ENCODE peak calls at places on chromosome 1, in six cellular contexts. U is left ventricle myocardium inferior; J is ascending aorta; I is iPS DF 6.9; S is CD8-positive, alpha-beta T cell; W is GM23248. N is an unnamed sample.

GRCh38 chr1:228284148-228284495 is 76.3 kb downstream of the OBSCN start:
- DNase-seq in U (no peak), J (peak; percentile 35), I (no peak), S (no peak), W (no peak), N (no peak)

GRCh38 chr1:61641578-61642336 is 83.2 kb downstream of the TM2D1 start:
- DNase-seq in U (peak; percentile 78), J (peak; percentile 92), I (peak; percentile 43), S (peak; percentile 16), W (peak; percentile 88), N (peak; percentile 92)

GRCh38 chr1:151145158-151146071 is 1.0 kb downstream of the SEMA6C start:
- DNase-seq in U (peak; percentile 44), J (no peak), I (no peak), S (no peak), W (peak; percentile 64), N (peak; percentile 77)

GRCh38 chr1:10106241-10106640 is 73.5 kb downstream of the UBE4B start:
- DNase-seq in U (no peak), J (no peak), I (no peak), S (no peak), W (no peak), N (no peak)

GRCh38 chr1:118396824-118397530 is 211.9 kb upstream of the SPAG17 start:
- DNase-seq in U (no peak), J (no peak), I (no peak), S (no peak), W (no peak), N (peak; percentile 33)

GRCh38 chr1:78044796-78045599 is 768 bp upstream of the GIPC2 start:
- DNase-seq in U (no peak), J (no peak), I (no peak), S (no peak), W (no peak), N (no peak)

GRCh38 chr1:201192478-201192804 is 1.8 kb downstream of the IGFN1 start:
- DNase-seq in U (no peak), J (no peak), I (no peak), S (no peak), W (peak; percentile 47), N (no peak)

GRCh38 chr1:198241553-198241952 is 84.8 kb downstream of the NEK7 start:
- DNase-seq in U (no peak), J (no peak), I (no peak), S (no peak), W (no peak), N (no peak)

GRCh38 chr1:245154429-245155185 is at the start of gene KIF26B:
- DNase-seq in U (no peak), J (no peak), I (no peak), S (no peak), W (peak; percentile 76), N (peak; percentile 66)

GRCh38 chr1:12621346-12622320 is 3.6 kb upstream of the DHRS3 start:
- DNase-seq in U (no peak), J (peak; percentile 71), I (no peak), S (no peak), W (no peak), N (no peak)

GRCh38 chr1:153429266-153430165 is 13.2 kb downstream of the S100A7A start:
- DNase-seq in U (no peak), J (no peak), I (no peak), S (no peak), W (no peak), N (no peak)

GRCh38 chr1:18542351-18542750 is 61.6 kb downstream of the KLHDC7A start:
- DNase-seq in U (no peak), J (peak; percentile 25), I (no peak), S (no peak), W (no peak), N (no peak)
- H3K4me3 ChIP-seq in U (no peak overlapping the region), J (no peak overlapping the region), I (no peak overlapping the region), S (no peak overlapping the region), W (no peak overlapping the region), N (no peak overlapping the region)

GRCh38 chr1:27412502-27412901 is 20.1 kb downstream of the GPR3 start:
- DNase-seq in U (no peak), J (no peak), I (no peak), S (no peak), W (no peak), N (no peak)
- H3K4me1 ChIP-seq in U (peaks cover 44% of the 10 kb centered on the region), J (no peaks in the 10 kb centered on the region), I (no peaks in the 10 kb centered on the region), S (peaks cover 10% of the 10 kb centered on the region), W (no peaks in the 10 kb centered on the region), N (peaks cover 12% of the 10 kb centered on the region)

DNA sequence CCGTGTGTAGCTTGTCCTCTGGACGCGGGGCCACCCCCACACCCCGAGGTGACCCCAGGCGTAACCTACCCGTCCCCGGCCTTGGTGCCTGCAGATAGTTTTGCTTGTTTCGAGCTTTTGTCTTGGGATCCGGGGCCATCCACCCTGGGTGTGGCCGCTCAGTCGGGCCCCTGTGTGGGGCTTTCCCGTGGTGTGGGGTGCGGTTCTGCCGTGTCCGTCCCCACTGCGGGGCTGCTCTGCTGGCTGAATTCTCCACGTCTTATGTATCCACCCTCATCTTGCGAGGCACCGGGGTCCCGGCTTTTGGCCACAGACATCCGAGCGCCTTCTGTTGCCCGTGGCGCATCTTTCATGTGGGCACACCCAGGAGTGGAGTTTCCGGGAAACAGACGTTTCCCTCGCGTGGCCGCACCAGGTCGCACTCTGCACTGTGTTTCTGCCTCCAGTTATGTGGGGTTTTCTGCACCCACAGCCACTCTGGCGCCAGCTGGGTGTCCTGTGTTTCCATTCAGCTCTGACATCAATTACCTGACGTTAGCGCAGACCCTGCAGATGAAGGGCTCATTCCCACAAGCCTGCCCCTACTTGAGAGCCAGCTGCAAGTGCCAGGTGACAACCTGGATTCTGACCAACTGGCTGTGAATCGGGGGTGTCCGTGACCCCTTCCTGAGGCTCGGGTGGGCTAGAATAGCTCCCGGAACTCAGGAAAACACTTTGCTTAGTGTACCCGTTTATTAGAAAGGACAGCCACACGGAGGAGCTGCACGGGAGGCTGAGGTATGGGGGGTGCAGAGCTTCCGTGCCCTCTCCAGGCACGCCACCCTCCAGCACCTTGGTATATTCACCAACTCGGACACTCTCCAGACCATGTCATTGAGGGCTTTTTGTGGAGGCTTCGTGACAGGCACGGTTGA is 65.1 kb downstream of the PRKCZ start:
- DNase-seq in U (no peak), J (no peak), I (no peak), S (no peak), W (peak; percentile 60), N (peak; percentile 36)
- H3K4me3 ChIP-seq in U (no peak overlapping the region), J (no peak overlapping the region), I (no peak overlapping the region), S (no peak overlapping the region), W (peak overlapping the region; percentile 12), N (no peak overlapping the region)

DNA sequence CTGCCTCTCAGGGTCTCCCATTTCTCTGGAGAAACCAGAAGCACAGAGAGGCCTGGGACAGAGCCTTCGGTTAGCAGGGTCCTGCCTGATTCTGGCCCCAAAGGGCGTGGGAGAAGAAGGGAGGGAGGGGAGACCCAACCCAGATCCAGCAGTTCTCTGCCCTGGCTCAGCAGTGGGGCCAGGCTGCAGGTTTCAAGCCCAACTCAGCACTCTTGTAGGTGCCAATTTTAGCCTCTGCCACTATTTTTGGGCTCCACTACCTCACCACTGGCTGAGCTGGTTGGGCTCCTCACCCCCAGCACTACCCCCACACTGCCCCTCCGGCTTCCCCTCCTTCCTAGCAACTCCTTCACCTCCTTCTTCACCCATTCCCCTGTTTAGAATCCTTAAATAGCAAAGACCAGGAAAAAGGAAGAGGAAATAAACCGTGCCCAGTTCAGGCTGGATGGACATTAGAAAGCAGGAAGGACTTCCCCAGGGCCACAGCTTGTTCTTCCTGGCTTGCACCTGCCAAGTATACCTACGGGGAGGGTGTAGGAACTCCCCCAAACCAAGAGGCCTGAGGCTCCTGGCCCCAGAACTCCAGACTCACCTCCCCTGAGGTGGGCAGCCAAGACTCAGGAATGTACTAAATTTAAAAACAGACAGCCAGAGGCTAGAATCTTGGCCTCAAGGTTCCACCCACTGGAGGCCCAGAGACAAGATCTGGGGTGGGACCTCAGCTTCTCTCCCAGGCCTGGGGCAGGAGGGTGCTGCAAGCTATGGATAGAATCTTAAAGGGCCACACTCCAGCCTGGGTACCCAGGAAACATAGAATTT is 1.4 kb upstream of the ARHGEF2 start:
- DNase-seq in U (peak; percentile 60), J (peak; percentile 87), I (no peak), S (no peak), W (peak; percentile 63), N (peak; percentile 77)
- H3K4me1 ChIP-seq in U (peaks cover 99% of the 10 kb centered on the region), J (peaks cover 34% of the 10 kb centered on the region), I (peaks cover 15% of the 10 kb centered on the region), S (peaks cover 67% of the 10 kb centered on the region), W (peaks cover 46% of the 10 kb centered on the region), N (peaks cover 40% of the 10 kb centered on the region)